ENCODE peak calls at places on chromosomes 11 and 22, in five cellular contexts. S is astrocyte, M is colonic mucosa, N is MM.1S, O is neuronal stem cell. Q is an unnamed sample.

GRCh38 chr11:72841397-72841796 is 27.2 kb downstream of the ATG16L2 start:
- DNase-seq in S (no peak), M (no peak), N (no peak), O (no peak), Q (no peak)

GRCh38 chr11:95671768-95672167 is 117.8 kb downstream of the FAM76B start:
- DNase-seq in S (peak), M (no peak), N (no peak), O (no peak), Q (no peak)

GRCh38 chr11:413120-414081 is 1.4 kb downstream of the SIGIRR start:
- DNase-seq in S (no peak), M (no peak), N (no peak), O (no peak), Q (no peak)

GRCh38 chr22:21759133-21759532 is 23.5 kb upstream of the YPEL1 start:
- DNase-seq in S (no peak), M (no peak), N (no peak), O (no peak), Q (no peak)

GRCh38 chr11:72683782-72684200 is 9.6 kb upstream of the PDE2A start:
- DNase-seq in S (no peak), M (peak), N (no peak), O (peak), Q (peak)

GRCh38 chr11:65501005-65501529 is 2.2 kb downstream of the MALAT1 start:
- DNase-seq in S (no peak), M (no peak), N (peak), O (no peak), Q (no peak)

GRCh38 chr11:123751777-123752176 is 2.5 kb downstream of the OR6X1 start:
- DNase-seq in S (no peak), M (no peak), N (no peak), O (no peak), Q (no peak)

GRCh38 chr11:2772544-2773031 is 72.8 kb upstream of the KCNQ1OT1 start:
- DNase-seq in S (peak), M (peak), N (peak), O (no peak), Q (peak)

GRCh38 chr22:46783721-46784120 is 21.3 kb downstream of the TBC1D22A start:
- DNase-seq in S (no peak), M (no peak), N (no peak), O (no peak), Q (no peak)

GRCh38 chr11:69812927-69813326 is 6.3 kb downstream of the FGF3 start:
- DNase-seq in S (no peak), M (no peak), N (no peak), O (no peak), Q (no peak)

GRCh38 chr11:90556612-90557011 is 333.8 kb upstream of the CHORDC1 start:
- DNase-seq in S (no peak), M (no peak), N (peak), O (no peak), Q (no peak)

GRCh38 chr11:87368876-87369480 is 331.2 kb downstream of the TMEM135 start:
- DNase-seq in S (peak), M (no peak), N (no peak), O (no peak), Q (peak)

GRCh38 chr22:42353883-42354727 is 78.1 kb downstream of the NFAM1 start:
- DNase-seq in S (no peak), M (no peak), N (no peak), O (no peak), Q (no peak)

GRCh38 chr11:47923667-47924066 is 56.7 kb upstream of the PTPRJ start:
- DNase-seq in S (no peak), M (no peak), N (no peak), O (no peak), Q (no peak)

GRCh38 chr11:60910711-60911366 is 3.1 kb upstream of the TMEM109 start:
- DNase-seq in S (no peak), M (no peak), N (no peak), O (no peak), Q (no peak)

GRCh38 chr22:32728291-32728690 is 73.2 kb upstream of the TIMP3 start:
- DNase-seq in S (no peak), M (no peak), N (peak), O (no peak), Q (no peak)

GRCh38 chr11:57273448-57274058 is 36.5 kb upstream of the APLNR start:
- DNase-seq in S (no peak), M (no peak), N (no peak), O (no peak), Q (no peak)

GRCh38 chr22:38760477-38761201 is 4.8 kb upstream of the SUN2 start:
- DNase-seq in S (no peak), M (no peak), N (no peak), O (no peak), Q (no peak)

GRCh38 chr11:31412946-31413345 is 43.3 kb downstream of the DNAJC24 start:
- DNase-seq in S (peak), M (no peak), N (no peak), O (no peak), Q (peak)

GRCh38 chr11:35540526-35540925 is 15.1 kb upstream of the PAMR1 start:
- DNase-seq in S (peak), M (no peak), N (no peak), O (no peak), Q (no peak)

GRCh38 chr11:120244476-120244875 is 4.5 kb downstream of the POU2F3 start:
- DNase-seq in S (peak), M (no peak), N (no peak), O (no peak), Q (peak)

GRCh38 chr11:126963603-126964353 is 36.8 kb downstream of the KIRREL3 start:
- DNase-seq in S (peak), M (peak), N (no peak), O (no peak), Q (peak)

GRCh38 chr11:64926689-64927088 is 2.2 kb downstream of the PPP2R5B start:
- DNase-seq in S (no peak), M (no peak), N (no peak), O (no peak), Q (no peak)

GRCh38 chr22:33073989-33074391 is 15.8 kb upstream of the SYN3 start:
- DNase-seq in S (peak), M (no peak), N (no peak), O (no peak), Q (peak)

GRCh38 chr11:86486261-86487030 is 111.8 kb downstream of the CCDC81 start:
- DNase-seq in S (no peak), M (peak), N (no peak), O (no peak), Q (no peak)

GRCh38 chr11:115580927-115581680 is 76.9 kb upstream of the CADM1 start:
- DNase-seq in S (peak), M (peak), N (no peak), O (no peak), Q (no peak)

GRCh38 chr11:44658451-44658850 is 68.3 kb upstream of the TSPAN18 start:
- DNase-seq in S (no peak), M (no peak), N (peak), O (no peak), Q (peak)

GRCh38 chr11:14223636-14224035 is 135.3 kb downstream of the RRAS2 start:
- DNase-seq in S (no peak), M (no peak), N (no peak), O (no peak), Q (no peak)
- H3K4me3 ChIP-seq in S (no peak), M (no peak), N (no peak), O (no peak), Q (no peak)

DNA sequence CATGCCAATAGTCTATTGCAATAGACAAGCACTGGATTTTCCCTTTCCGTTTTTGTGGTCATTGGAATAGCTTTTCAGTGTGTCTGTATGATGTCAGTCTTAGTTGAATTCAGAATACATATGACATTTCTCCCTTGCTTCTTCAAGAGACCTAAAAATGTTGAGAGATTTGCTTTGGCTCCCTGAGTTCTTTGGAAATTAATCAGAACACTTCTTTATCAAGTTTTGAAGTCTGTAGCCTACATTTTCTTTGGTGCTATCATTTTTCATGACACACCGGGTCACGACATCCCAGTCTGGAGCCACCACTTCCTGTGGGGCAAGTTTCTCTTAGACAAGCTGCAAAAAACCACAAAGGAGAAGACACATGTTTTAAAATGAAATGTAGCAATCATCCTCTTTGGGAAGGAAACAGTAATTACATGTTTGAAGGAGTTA is 847.1 kb downstream of the OPCML start:
- DNase-seq in S (peak), M (no peak), N (peak), O (no peak), Q (no peak)
- H3K9ac ChIP-seq in S (peak), M (no peak), N (no peak), O (no peak), Q (no peak)

DNA sequence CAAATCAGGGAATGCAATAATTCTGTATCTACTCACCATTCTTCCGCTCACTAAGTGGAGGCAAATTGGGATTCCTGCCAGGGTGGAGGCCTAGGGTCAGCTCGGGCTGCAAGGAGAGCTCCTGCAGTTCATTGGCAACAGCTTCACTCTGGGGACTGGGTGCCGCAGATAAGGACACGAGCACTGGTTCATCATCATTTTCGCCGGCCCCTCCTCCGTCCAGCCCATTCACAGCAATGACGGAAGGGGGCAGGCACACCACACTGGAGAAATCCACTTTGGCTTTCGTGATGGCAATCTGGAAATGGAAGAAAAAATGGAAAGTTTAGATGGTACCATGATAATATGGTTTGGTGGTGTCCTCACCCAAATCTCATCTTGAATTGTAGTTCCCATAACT is 84.4 kb downstream of the MRTFA start:
- DNase-seq in S (no peak), M (no peak), N (no peak), O (no peak), Q (no peak)
- H3K27ac ChIP-seq in S (no peak), M (no peak), N (no peak), O (no peak), Q (no peak)

GRCh38 chr22:24950272-24950902 is 2.1 kb upstream of the KIAA1671 start:
- DNase-seq in S (peak), M (no peak), N (no peak), O (no peak), Q (no peak)
- H3K4me3 ChIP-seq in S (peak), M (no peak), N (no peak), O (peak), Q (no peak)